ENCODE peak calls at places on chromosome 5, in six cellular contexts. Q is HCT116, Y is upper lobe of left lung, D is K562, T is GM23338, S is Panc1. B is an unnamed sample.

GRCh38 chr5:100827481-100827889 is 75.6 kb downstream of the ST8SIA4 start:
- ATAC-seq in Q (peak; percentile 32), Y (no peak), D (no peak), T (no peak), S (no peak), B (peak; percentile 34)

GRCh38 chr5:84382363-84383295 is 2.1 kb downstream of the EDIL3 start:
- ATAC-seq in Q (no peak), Y (peak; percentile 80), D (no peak), T (peak; percentile 63), S (peak; percentile 74), B (no peak)

GRCh38 chr5:159741829-159742228 is 174.5 kb upstream of the ADRA1B start:
- ATAC-seq in Q (no peak), Y (no peak), D (no peak), T (no peak), S (no peak), B (no peak)

GRCh38 chr5:90170231-90170630 is 239.3 kb downstream of the CETN3 start:
- ATAC-seq in Q (no peak), Y (no peak), D (no peak), T (no peak), S (no peak), B (no peak)

GRCh38 chr5:160083012-160083436 is 36.2 kb downstream of the PWWP2A start:
- ATAC-seq in Q (no peak), Y (no peak), D (no peak), T (no peak), S (peak; percentile 81), B (no peak)

GRCh38 chr5:98977723-98978122 is 48.9 kb upstream of the CHD1 start:
- ATAC-seq in Q (no peak), Y (no peak), D (peak; percentile 44), T (no peak), S (no peak), B (no peak)

GRCh38 chr5:142295084-142295758 is 29.6 kb downstream of the SPRY4 start:
- ATAC-seq in Q (no peak), Y (no peak), D (peak; percentile 59), T (peak; percentile 86), S (no peak), B (no peak)

GRCh38 chr5:37723147-37723961 is 116.5 kb downstream of the GDNF start:
- ATAC-seq in Q (peak; percentile 68), Y (no peak), D (peak; percentile 94), T (peak; percentile 93), S (peak; percentile 34), B (no peak)

GRCh38 chr5:134637106-134637721 is 4.6 kb upstream of the SAR1B start:
- ATAC-seq in Q (no peak), Y (no peak), D (no peak), T (no peak), S (no peak), B (no peak)

GRCh38 chr5:61467766-61468482 is 135.9 kb downstream of the ZSWIM6 start:
- ATAC-seq in Q (no peak), Y (no peak), D (no peak), T (peak; percentile 60), S (no peak), B (no peak)

GRCh38 chr5:5017827-5018559 is 122.1 kb upstream of the ADAMTS16 start:
- ATAC-seq in Q (no peak), Y (no peak), D (no peak), T (no peak), S (peak; percentile 38), B (no peak)

GRCh38 chr5:107682533-107682932 is 11.8 kb upstream of the EFNA5 start:
- ATAC-seq in Q (no peak), Y (no peak), D (no peak), T (no peak), S (no peak), B (no peak)

GRCh38 chr5:107418902-107419301 is 251.8 kb downstream of the EFNA5 start:
- ATAC-seq in Q (no peak), Y (peak; percentile 57), D (no peak), T (no peak), S (no peak), B (no peak)

GRCh38 chr5:151137067-151137825 is 20.3 kb downstream of the ANXA6 start:
- ATAC-seq in Q (no peak), Y (no peak), D (no peak), T (no peak), S (no peak), B (no peak)
- TF ChIP-seq POLR2AphosphoS5 in Q (no peak), Y (no peak), D (no peak), T (no peak), S (no peak), B (no peak)

GRCh38 chr5:121969660-121970295 is 8.0 kb downstream of the SRFBP1 start:
- ATAC-seq in Q (no peak), Y (no peak), D (no peak), T (no peak), S (peak; percentile 42), B (no peak)

GRCh38 chr5:121967187-121967586 is 5.4 kb downstream of the SRFBP1 start:
- ATAC-seq in Q (no peak), Y (no peak), D (no peak), T (no peak), S (no peak), B (no peak)

GRCh38 chr5:121963409-121963808 is 1.6 kb downstream of the SRFBP1 start:
- ATAC-seq in Q (no peak), Y (no peak), D (no peak), T (no peak), S (no peak), B (no peak)

GRCh38 chr5:121974261-121974660 is 12.5 kb downstream of the SRFBP1 start:
- ATAC-seq in Q (no peak), Y (no peak), D (no peak), T (no peak), S (no peak), B (no peak)

GRCh38 chr5:121968910-121969607 is 7.3 kb downstream of the SRFBP1 start:
- ATAC-seq in Q (peak; percentile 67), Y (peak; percentile 77), D (peak; percentile 44), T (no peak), S (peak; percentile 96), B (peak; percentile 81)
- TF ChIP-seq POLR2AphosphoS5 in Q (no peak), Y (peak; percentile 82), D (no peak), T (no peak), S (no peak), B (peak; percentile 94)

GRCh38 chr5:176415240-176416122 is 858 bp downstream of the CLTB start:
- ATAC-seq in Q (peak; percentile 23), Y (peak; percentile 4), D (no peak), T (peak; percentile 23), S (peak; percentile 46), B (peak; percentile 48)

GRCh38 chr5:176416965-176417364 is 626 bp upstream of the CLTB start:
- ATAC-seq in Q (no peak), Y (no peak), D (no peak), T (no peak), S (peak; percentile 5), B (no peak)

GRCh38 chr5:176418251-176418650 is 1.9 kb upstream of the CLTB start:
- ATAC-seq in Q (no peak), Y (no peak), D (no peak), T (no peak), S (no peak), B (no peak)

GRCh38 chr5:176414704-176415103 is 1.6 kb downstream of the CLTB start:
- ATAC-seq in Q (no peak), Y (no peak), D (no peak), T (no peak), S (no peak), B (no peak)

GRCh38 chr5:176416123-176416924 is at the start of gene CLTB:
- ATAC-seq in Q (peak; percentile 98), Y (peak; percentile 94), D (peak; percentile 98), T (peak; percentile 97), S (peak; percentile 98), B (peak; percentile 97)
- TF ChIP-seq POLR2AphosphoS5 in Q (peak; percentile 74), Y (peak; percentile 77), D (peak; percentile 41), T (peak; percentile 27), S (no peak), B (peak; percentile 86)

DNA sequence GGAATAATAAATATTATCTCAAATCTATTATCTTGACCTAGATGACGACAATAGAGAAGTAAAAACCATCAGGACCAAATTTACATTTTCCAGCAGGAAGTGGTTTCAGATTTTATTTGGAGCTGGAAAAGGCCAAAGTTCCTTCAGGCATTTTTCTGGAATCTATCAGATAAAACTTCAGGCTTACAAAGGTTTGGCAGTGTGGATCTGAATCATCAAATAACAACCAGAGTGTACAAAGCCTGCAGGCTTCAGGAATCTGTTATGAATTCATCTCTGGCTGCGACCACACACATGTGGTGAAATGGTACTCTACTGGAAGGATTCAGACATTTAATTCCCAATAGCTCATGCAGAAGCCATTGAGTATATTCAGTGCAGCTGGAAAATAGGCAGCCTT is 726.4 kb upstream of the GRAMD2B start:
- ATAC-seq in Q (no peak), Y (no peak), D (no peak), T (no peak), S (peak; percentile 87), B (no peak)
- TF ChIP-seq POLR2AphosphoS5 in Q (no peak), Y (no peak), D (no peak), T (no peak), S (peak; percentile 65), B (no peak)

DNA sequence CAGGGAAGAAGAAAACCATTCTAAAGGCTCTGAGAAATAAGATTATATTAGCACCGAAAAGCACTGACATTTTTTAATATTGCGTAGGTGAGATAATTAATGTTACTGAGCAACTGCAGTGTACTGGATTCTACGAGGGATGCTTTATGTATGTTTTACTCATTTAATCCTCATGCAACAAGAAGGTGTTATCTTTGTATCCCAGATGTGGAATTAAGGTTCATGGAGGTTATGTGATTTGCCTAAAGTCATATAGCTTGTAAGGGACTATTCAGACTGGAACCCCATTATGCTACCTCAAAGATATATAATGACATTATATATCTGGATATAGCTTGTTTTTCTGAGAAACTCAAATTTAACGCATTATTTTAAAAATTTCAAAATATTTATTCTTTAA is 2.5 kb downstream of the FBXO4 start:
- ATAC-seq in Q (no peak), Y (no peak), D (no peak), T (no peak), S (no peak), B (no peak)
- TF ChIP-seq POLR2AphosphoS5 in Q (no peak), Y (no peak), D (no peak), T (no peak), S (no peak), B (no peak)

DNA sequence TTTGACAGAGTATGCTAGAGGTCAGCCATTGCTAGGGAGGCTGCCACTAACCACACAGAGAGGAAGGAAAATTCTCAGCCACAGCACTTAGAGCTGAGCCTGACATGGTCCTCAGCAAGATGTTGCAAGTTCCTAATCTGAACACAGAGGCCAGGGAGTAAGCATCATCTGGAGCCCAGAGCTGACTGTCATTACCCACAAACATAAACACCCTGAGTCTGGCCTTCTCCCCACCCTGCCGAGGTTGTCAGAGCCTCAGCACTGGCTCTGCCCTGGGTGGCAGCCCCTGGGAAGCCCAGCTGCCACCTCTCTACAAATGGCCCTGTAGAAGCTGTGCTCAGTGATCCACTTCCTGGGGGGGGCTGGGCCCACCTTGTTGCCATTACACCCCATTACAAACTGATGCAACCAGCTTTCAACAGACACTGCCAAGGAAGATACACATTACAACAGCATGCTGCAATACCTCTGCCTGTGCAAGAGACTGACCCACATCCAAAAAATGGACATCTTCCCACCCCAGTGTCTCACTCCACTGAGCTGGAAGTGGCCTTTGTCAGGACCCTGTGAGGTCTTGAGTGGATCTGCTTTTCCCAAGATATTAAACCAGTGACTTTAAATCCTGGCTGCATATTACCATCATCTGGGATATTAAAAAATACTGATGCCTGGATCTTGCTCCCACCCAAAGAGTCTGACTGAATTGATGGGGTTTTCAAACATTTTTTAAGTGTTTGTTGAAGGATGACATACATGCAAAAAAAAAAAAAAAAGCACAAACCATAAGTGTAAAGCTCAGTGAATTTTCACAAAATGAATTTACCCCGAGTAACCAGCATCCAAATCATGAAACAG is 33.0 kb downstream of the IRF1 start:
- ATAC-seq in Q (no peak), Y (peak; percentile 75), D (peak; percentile 6), T (no peak), S (no peak), B (peak; percentile 88)
- TF ChIP-seq POLR2AphosphoS5 in Q (no peak), Y (peak; percentile 80), D (no peak), T (no peak), S (no peak), B (peak; percentile 33)

B was measured in gastroesophageal sphincter.